ENCODE peak calls at places on chromosomes 12 and 14, in nine cellular contexts. C, V, X, Y, P, F, N, E and U are unnamed samples.

GRCh38 chr14:29149798-29150197 is 383.2 kb downstream of the FOXG1 start:
- DNase-seq in F (no peak), C (no peak), N (no peak), P (no peak), Y (no peak), X (no peak), V (no peak), E (no peak), U (no peak)

GRCh38 chr14:59069455-59069854 is 119.0 kb upstream of the DAAM1 start:
- DNase-seq in X (no peak), Y (no peak), C (no peak), E (no peak), V (no peak), P (no peak), F (no peak), N (no peak), U (no peak)

GRCh38 chr12:91138337-91138905 is 27.1 kb upstream of the LUM start:
- DNase-seq in N (peak), C (peak), V (no peak), F (no peak), X (no peak), P (no peak), E (no peak), Y (no peak), U (no peak)

GRCh38 chr14:91754819-91755218 is 22.9 kb upstream of the CATSPERB start:
- DNase-seq in V (no peak), Y (peak), E (no peak), X (peak), P (no peak), N (no peak), F (no peak), C (no peak), U (peak)

GRCh38 chr12:121964813-121965643 is 46.6 kb downstream of the CFAP251 start:
- DNase-seq in C (no peak), P (no peak), E (no peak), N (peak), X (no peak), F (peak), V (peak), Y (no peak), U (no peak)

GRCh38 chr14:100556076-100556475 is 31.1 kb downstream of the BEGAIN start:
- DNase-seq in N (no peak), X (no peak), Y (no peak), F (no peak), C (no peak), E (no peak), P (no peak), V (no peak), U (no peak)

GRCh38 chr14:104677506-104678332 is 11.7 kb upstream of the INF2 start:
- DNase-seq in Y (peak), X (peak), P (peak), V (peak), E (peak), N (peak), F (no peak), C (peak), U (no peak)

GRCh38 chr12:107973950-107974349 is 155.1 kb upstream of the WSCD2 start:
- DNase-seq in X (no peak), F (no peak), N (no peak), Y (no peak), C (no peak), E (no peak), V (no peak), P (no peak), U (no peak)

GRCh38 chr12:53122961-53123468 is 19.7 kb downstream of the SOAT2 start:
- DNase-seq in E (no peak), C (no peak), F (no peak), X (no peak), N (peak), V (no peak), P (no peak), Y (peak), U (no peak)

GRCh38 chr12:34406228-34406995 is 384.1 kb downstream of the ALG10 start:
- DNase-seq in F (no peak), E (no peak), P (no peak), N (no peak), Y (no peak), V (no peak), X (peak), C (peak), U (no peak)

GRCh38 chr14:89121961-89122675 is 294.9 kb downstream of the FOXN3 start:
- DNase-seq in C (no peak), V (no peak), X (no peak), E (no peak), P (no peak), F (no peak), Y (no peak), N (no peak), U (no peak)

GRCh38 chr14:105309371-105309770 is 5.2 kb upstream of the PACS2 start:
- DNase-seq in P (no peak), Y (no peak), V (no peak), C (no peak), N (no peak), X (no peak), F (no peak), E (no peak), U (no peak)

GRCh38 chr12:111353603-111354295 is 15.1 kb downstream of the PHETA1 start:
- DNase-seq in F (no peak), E (no peak), Y (no peak), V (no peak), C (no peak), X (no peak), P (no peak), N (no peak), U (no peak)

GRCh38 chr12:115988193-115988592 is 289.3 kb downstream of the MED13L start:
- DNase-seq in V (no peak), P (no peak), Y (no peak), C (no peak), N (no peak), X (no peak), F (no peak), E (no peak), U (no peak)

GRCh38 chr12:113766880-113767878 is 198.9 kb downstream of the RBM19 start:
- DNase-seq in C (no peak), X (no peak), V (peak), F (peak), P (peak), N (peak), E (no peak), Y (peak), U (peak)

GRCh38 chr12:6828671-6829531 is 694 bp downstream of the P3H3 start:
- DNase-seq in V (peak), P (no peak), F (no peak), N (peak), Y (peak), E (peak), C (peak), X (peak), U (no peak)

GRCh38 chr12:50923361-50924130 is 28.8 kb upstream of the HIGD1C start:
- DNase-seq in P (no peak), X (no peak), Y (no peak), F (no peak), N (no peak), V (no peak), E (no peak), C (no peak), U (no peak)

GRCh38 chr14:96136361-96136760 is 68.3 kb upstream of the BDKRB2 start:
- DNase-seq in X (no peak), Y (peak), F (no peak), P (no peak), E (no peak), V (no peak), N (peak), C (no peak), U (no peak)

GRCh38 chr12:15227004-15227679 is 5.9 kb upstream of the RERG start:
- DNase-seq in Y (peak), N (peak), F (no peak), C (no peak), P (no peak), E (no peak), X (peak), V (peak), U (no peak)

GRCh38 chr12:126811401-126811800 is 1455.6 kb upstream of the TMEM132C start:
- DNase-seq in E (no peak), N (no peak), Y (no peak), V (no peak), F (no peak), C (no peak), P (no peak), X (no peak), U (no peak)

GRCh38 chr14:22384167-22384549 is 204.9 kb downstream of the DAD1 start:
- DNase-seq in N (no peak), C (no peak), V (no peak), P (no peak), X (no peak), F (no peak), E (no peak), Y (no peak), U (no peak)

GRCh38 chr14:104118006-104118844 is 20.2 kb upstream of the KIF26A start:
- DNase-seq in V (no peak), C (peak), P (no peak), E (no peak), Y (no peak), N (no peak), F (no peak), X (peak), U (no peak)

GRCh38 chr14:31137214-31137889 is 70.2 kb downstream of the HECTD1 start:
- DNase-seq in P (no peak), X (no peak), Y (peak), V (no peak), C (no peak), F (no peak), N (no peak), E (no peak), U (no peak)

GRCh38 chr14:91330846-91331245 is 86.3 kb upstream of the GPR68 start:
- DNase-seq in X (no peak), Y (no peak), C (no peak), P (no peak), E (no peak), N (no peak), V (no peak), F (no peak), U (no peak)

GRCh38 chr12:62372825-62373224 is 93.8 kb upstream of the MON2 start:
- DNase-seq in X (no peak), Y (no peak), N (no peak), P (no peak), F (no peak), V (no peak), C (no peak), E (no peak), U (no peak)

GRCh38 chr12:89228466-89228865 is 123.8 kb downstream of the DUSP6 start:
- DNase-seq in F (no peak), E (no peak), V (no peak), X (no peak), P (no peak), Y (no peak), N (no peak), C (no peak), U (no peak)
- H3K4me3 ChIP-seq in F (no peak), E (no peak), V (no peak), X (no peak), P (no peak), Y (no peak), N (no peak), C (no peak), U (no peak)

DNA sequence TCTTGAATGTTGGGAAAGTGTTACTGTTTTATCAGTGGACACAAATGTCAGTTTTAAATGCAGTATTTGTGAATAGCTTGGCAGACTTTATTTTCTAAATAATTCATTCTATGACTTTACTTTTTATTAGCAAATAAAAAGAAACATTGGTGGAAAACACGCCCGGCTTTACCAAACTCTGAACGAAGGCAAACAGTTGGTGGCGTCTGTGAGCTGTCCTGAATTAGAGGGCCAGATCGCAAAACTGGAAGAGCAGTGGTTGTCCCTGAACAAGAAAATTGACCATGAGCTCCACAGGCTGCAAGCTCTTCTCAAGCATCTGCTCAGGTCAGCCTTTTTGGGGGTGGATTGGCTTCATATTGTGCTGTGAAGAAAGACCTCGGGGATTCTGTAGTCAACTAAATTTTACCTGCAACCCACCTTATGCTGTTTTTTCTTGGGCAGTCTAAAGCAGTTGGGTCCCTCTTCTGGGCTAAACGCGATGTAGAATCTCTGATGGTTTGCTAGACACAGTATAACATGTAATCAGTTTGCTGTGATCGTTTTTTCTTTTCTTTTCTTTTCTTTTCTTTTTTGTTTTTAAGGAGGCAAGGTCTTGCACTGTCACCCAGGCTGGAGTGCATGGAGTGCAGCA is 156.4 kb downstream of the ESR2 start:
- DNase-seq in X (no peak), V (no peak), C (peak), F (no peak), N (peak), Y (peak), P (no peak), E (no peak), U (no peak)
- TF ChIP-seq CTCF in X (no peak), V (no peak), C (peak), F (no peak), N (peak), Y (no peak), P (peak), E (no peak), U (peak)

DNA sequence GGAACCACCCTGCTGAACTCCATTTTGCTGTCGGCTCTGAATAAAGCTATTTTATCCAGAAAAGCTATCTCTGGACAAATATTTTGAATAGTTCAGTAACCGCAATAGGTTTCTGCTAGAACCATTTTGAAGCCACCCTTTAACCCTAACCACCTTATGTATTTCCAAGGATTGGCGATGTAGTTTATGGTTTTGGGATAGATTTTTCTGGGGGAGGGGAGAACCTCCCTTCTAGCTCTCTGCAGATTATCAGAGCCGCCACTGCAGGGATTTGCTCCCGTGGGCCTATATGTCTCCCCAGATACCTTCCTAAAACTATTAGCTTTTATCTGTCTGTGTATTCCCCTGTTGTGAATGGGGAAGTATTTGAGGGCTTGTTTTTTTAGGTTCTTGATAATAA is 1.8 kb upstream of the TUBA1B start:
- DNase-seq in V (no peak), Y (no peak), E (no peak), C (no peak), P (no peak), N (no peak), X (no peak), F (no peak), U (no peak)
- H3K4me3 ChIP-seq in V (peak), Y (no peak), E (no peak), C (peak), P (peak), N (peak), X (no peak), F (peak), U (no peak)

GRCh38 chr12:2358986-2359658 is 306.3 kb downstream of the CACNA1C start:
- DNase-seq in X (no peak), V (no peak), C (no peak), N (no peak), F (no peak), P (no peak), Y (no peak), E (no peak), U (no peak)
- TF ChIP-seq CTCF in X (no peak), V (no peak), C (no peak), N (no peak), F (no peak), P (no peak), Y (no peak), E (no peak), U (no peak)

GRCh38 chr12:63823040-63823439 is 21.5 kb upstream of the SRGAP1 start:
- DNase-seq in C (no peak), F (no peak), X (no peak), E (no peak), N (no peak), Y (no peak), P (no peak), V (no peak), U (no peak)

GRCh38 chr12:63821781-63822251 is 22.7 kb upstream of the SRGAP1 start:
- DNase-seq in E (no peak), C (peak), V (no peak), P (no peak), X (no peak), Y (no peak), N (no peak), F (no peak), U (no peak)

GRCh38 chr12:63820427-63820826 is 24.1 kb upstream of the SRGAP1 start:
- DNase-seq in F (no peak), E (no peak), Y (no peak), X (no peak), C (no peak), P (no peak), V (no peak), N (no peak), U (no peak)

GRCh38 chr12:63826002-63826585 is 18.4 kb upstream of the SRGAP1 start:
- DNase-seq in X (no peak), V (peak), F (no peak), P (peak), C (no peak), N (peak), Y (peak), E (no peak), U (no peak)

DNA sequence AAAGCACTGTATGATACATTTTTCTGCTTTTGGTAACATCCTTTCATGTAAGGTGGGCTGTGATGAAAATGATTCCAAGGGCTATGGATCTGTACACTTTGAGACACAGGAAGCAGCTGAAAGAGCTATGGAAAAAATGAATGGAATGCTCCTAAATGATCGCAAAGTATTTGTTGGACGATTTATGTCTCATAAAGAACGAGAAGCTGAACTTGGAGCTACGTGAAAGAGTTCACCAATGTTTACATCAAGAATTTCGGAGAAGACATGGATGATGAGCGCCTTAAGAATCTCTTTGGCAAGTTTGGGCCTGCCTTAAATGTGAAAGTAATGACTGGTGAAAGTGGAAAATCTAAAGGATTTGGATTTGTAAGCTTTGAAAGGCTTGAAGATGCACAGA is 22.1 kb upstream of the SRGAP1 start:
- DNase-seq in Y (no peak), N (peak), C (no peak), F (no peak), P (peak), E (no peak), X (no peak), V (no peak), U (no peak)
- H3K4me3 ChIP-seq in Y (no peak), N (peak), C (no peak), F (peak), P (peak), E (no peak), X (no peak), V (peak), U (peak)

GRCh38 chr14:25381498-25381897 is 331.6 kb upstream of the STXBP6 start:
- DNase-seq in F (no peak), E (no peak), N (peak), C (no peak), X (no peak), V (no peak), Y (peak), P (no peak), U (no peak)
- TF ChIP-seq CTCF in F (no peak), E (no peak), N (peak), C (no peak), X (no peak), V (no peak), Y (no peak), P (no peak), U (no peak)